ENCODE peak calls at places on chromosomes 16 and 17, in four cellular contexts. O is transverse colon, W is colonic mucosa, T is HCT116. L is an unnamed sample. For H3K36me3, the result is how much of the 10 kb centered on the place peaks cover.

GRCh38 chr17:50107790-50108414 is 12.8 kb downstream of the PDK2 start:
- DNase-seq in T (no peak), W (no peak), O (no peak), L (no peak)

GRCh38 chr17:48626470-48627241 is 498 bp upstream of the HOXB9 start:
- DNase-seq in O (peak), T (peak), W (peak), L (peak)

GRCh38 chr17:34916120-34916519 is 45.1 kb downstream of the CCT6B start:
- DNase-seq in O (no peak), W (no peak), T (no peak), L (no peak)

GRCh38 chr17:62109378-62109902 is 44.4 kb upstream of the MED13 start:
- DNase-seq in W (peak), T (peak), O (peak), L (peak)

GRCh38 chr17:73309727-73310555 is 1.9 kb downstream of the CDC42EP4 start:
- DNase-seq in W (peak), T (no peak), O (peak), L (peak)

GRCh38 chr17:79413591-79413990 is 197.3 kb downstream of the RBFOX3 start:
- DNase-seq in T (no peak), O (no peak), W (no peak), L (no peak)

GRCh38 chr17:17367931-17368330 is 64.8 kb downstream of the NT5M start:
- DNase-seq in W (no peak), T (no peak), O (no peak), L (no peak)

GRCh38 chr16:70779361-70779760 is 21.6 kb downstream of the VAC14 start:
- DNase-seq in T (no peak), O (no peak), W (no peak), L (no peak)

GRCh38 chr17:75693500-75694481 is 26.7 kb downstream of the SAP30BP start:
- DNase-seq in T (peak), O (peak), W (no peak), L (no peak)

GRCh38 chr16:50705436-50706110 is 12.2 kb downstream of the NOD2 start:
- DNase-seq in O (no peak), T (no peak), W (no peak), L (no peak)

GRCh38 chr16:2902337-2903130 is 9.2 kb upstream of the FLYWCH1 start:
- DNase-seq in T (no peak), O (no peak), W (no peak), L (no peak)

GRCh38 chr17:77602883-77603640 is 355.4 kb upstream of the TNRC6C start:
- DNase-seq in T (no peak), O (no peak), W (no peak), L (no peak)

GRCh38 chr16:48547530-48547929 is 62.5 kb downstream of the N4BP1 start:
- DNase-seq in W (no peak), O (no peak), T (no peak), L (no peak)
- H3K36me3 ChIP-seq in W (under half), O (under half), T (under half), L (under half)

GRCh38 chr16:63617047-63617989 is 1504.5 kb downstream of the CDH11 start:
- DNase-seq in W (peak), O (no peak), T (no peak), L (peak)

GRCh38 chr16:63612462-63613227 is 1509.2 kb downstream of the CDH11 start:
- DNase-seq in W (no peak), T (no peak), O (no peak), L (no peak)

GRCh38 chr16:63613701-63614100 is 1508.2 kb downstream of the CDH11 start:
- DNase-seq in O (no peak), T (no peak), W (no peak), L (no peak)

GRCh38 chr16:63617990-63618763 is 1503.7 kb downstream of the CDH11 start:
- DNase-seq in O (no peak), T (no peak), W (peak), L (peak)

DNA sequence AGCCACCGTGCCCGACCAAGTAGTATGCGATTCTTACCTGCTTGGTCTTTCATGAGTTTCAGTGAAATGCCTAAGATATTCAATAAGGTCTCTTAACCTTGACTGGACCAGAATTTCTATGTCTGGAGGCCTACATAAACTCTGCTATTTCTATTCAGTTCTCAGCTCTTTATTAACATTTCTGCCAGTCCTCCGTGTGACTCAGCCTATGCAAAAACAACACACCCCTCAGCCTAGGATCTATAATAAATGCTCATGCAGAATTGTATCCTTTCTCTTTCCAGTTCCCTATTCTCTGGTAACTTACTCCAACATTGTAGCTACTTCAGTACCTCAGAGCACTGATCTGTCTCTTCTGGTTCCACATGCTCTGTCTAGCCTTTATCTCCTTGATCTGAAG is 1507.4 kb downstream of the CDH11 start:
- DNase-seq in T (no peak), W (no peak), O (no peak), L (no peak)
- H3K36me3 ChIP-seq in T (under half), W (under half), O (under half), L (under half)

GRCh38 chr17:7893226-7893880 is 4.8 kb downstream of the CHD3 start:
- DNase-seq in T (no peak), W (no peak), O (no peak), L (no peak)

GRCh38 chr17:7894866-7895265 is 6.3 kb downstream of the CHD3 start:
- DNase-seq in W (no peak), T (no peak), O (no peak), L (no peak)

GRCh38 chr17:7897090-7897489 is 8.5 kb downstream of the CHD3 start:
- DNase-seq in T (no peak), O (no peak), W (no peak), L (no peak)

GRCh38 chr17:7894226-7894625 is 5.6 kb downstream of the CHD3 start:
- DNase-seq in W (no peak), O (no peak), T (no peak), L (no peak)

GRCh38 chr17:7897773-7898172 is 9.2 kb downstream of the CHD3 start:
- DNase-seq in T (no peak), O (peak), W (no peak), L (peak)
- H3K36me3 ChIP-seq in T (under half), O (under half), W (under half), L (under half)

DNA sequence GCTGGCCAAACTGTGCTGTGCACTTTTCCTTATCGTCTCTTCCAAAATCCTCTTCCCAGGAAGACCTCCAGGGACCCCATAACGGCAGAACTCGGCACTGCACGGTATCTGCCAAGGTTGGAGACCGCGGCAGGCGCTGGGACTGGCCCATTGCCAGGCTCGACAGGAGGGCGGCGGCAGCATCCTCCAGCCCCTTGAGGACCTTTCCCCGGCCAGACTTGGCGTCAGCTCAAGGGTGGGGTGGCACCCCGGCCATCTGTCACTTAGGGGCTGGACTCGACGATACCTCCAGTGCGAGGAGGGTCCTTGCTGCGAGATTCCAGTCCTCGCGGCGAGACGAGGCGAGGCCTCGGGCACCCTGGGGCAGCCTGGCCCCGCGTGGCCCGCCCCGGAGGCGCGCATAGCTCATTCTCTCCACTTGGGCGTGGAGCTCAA is 777 bp downstream of the ACLY start:
- DNase-seq in W (peak), O (peak), T (no peak), L (peak)
- H3K36me3 ChIP-seq in W (under half), O (under half), T (under half), L (under half)